ENCODE peak calls at places on chromosome 6, in four cellular contexts. K, E, X and A are unnamed samples.
A peak's percentile ranks its signal among the peaks of the same experiment; 100 is the strongest.

GRCh38 chr6:122648726-122649125 is 38.5 kb downstream of the PKIB start:
- DNase-seq in K (no peak), X (no peak), E (no peak), A (no peak)

GRCh38 chr6:15317934-15318902 is 72.3 kb downstream of the JARID2 start:
- DNase-seq in X (no peak), E (no peak), K (no peak), A (no peak)

GRCh38 chr6:26216886-26217713 is 129.9 kb downstream of the HFE start:
- DNase-seq in E (peak; percentile 74), X (peak; percentile 95), K (peak; percentile 77), A (peak; percentile 89)

GRCh38 chr6:122817766-122818165 is 28.7 kb downstream of the SMPDL3A start:
- DNase-seq in K (no peak), E (no peak), X (no peak), A (no peak)

GRCh38 chr6:131116755-131117360 is 18.4 kb upstream of the AKAP7 start:
- DNase-seq in X (no peak), E (no peak), K (peak; percentile 50), A (no peak)

GRCh38 chr6:44842616-44843015 is 455.1 kb downstream of the CDC5L start:
- DNase-seq in E (no peak), K (no peak), X (no peak), A (no peak)

GRCh38 chr6:89584539-89584938 is 54.0 kb downstream of the LYRM2 start:
- DNase-seq in K (no peak), E (no peak), X (no peak), A (no peak)

GRCh38 chr6:17910178-17910577 is 77.3 kb downstream of the KIF13A start:
- DNase-seq in E (no peak), X (no peak), K (no peak), A (no peak)

GRCh38 chr6:3220366-3220765 is 7.1 kb downstream of the TUBB2B start:
- DNase-seq in X (no peak), E (no peak), K (no peak), A (no peak)

GRCh38 chr6:70398783-70399730 is 14.3 kb upstream of the FAM135A start:
- DNase-seq in X (no peak), E (no peak), K (no peak), A (peak; percentile 75)

GRCh38 chr6:26157150-26157837 is 70.1 kb downstream of the HFE start:
- DNase-seq in X (peak; percentile 91), K (peak; percentile 61), E (peak; percentile 54), A (peak; percentile 59)

GRCh38 chr6:12751694-12752304 is 35.2 kb downstream of the PHACTR1 start:
- DNase-seq in K (peak; percentile 18), E (peak; percentile 57), X (no peak), A (no peak)

GRCh38 chr6:37049990-37050853 is 44.8 kb downstream of the FGD2 start:
- DNase-seq in E (no peak), X (peak; percentile 95), K (peak; percentile 28), A (peak; percentile 89)

GRCh38 chr6:62393608-62394007 is 107.6 kb upstream of the KHDRBS2 start:
- DNase-seq in E (no peak), X (no peak), K (no peak), A (no peak)

GRCh38 chr6:15320683-15321082 is 74.8 kb downstream of the JARID2 start:
- DNase-seq in K (no peak), E (no peak), X (no peak), A (no peak)

GRCh38 chr6:43395822-43396221 is 26.4 kb upstream of the ZNF318 start:
- DNase-seq in X (no peak), E (no peak), K (peak; percentile 17), A (peak; percentile 28)

GRCh38 chr6:75233097-75233615 is 10.4 kb downstream of the COX7A2 start:
- DNase-seq in X (no peak), K (no peak), E (no peak), A (no peak)

GRCh38 chr6:95917034-95917433 is 98.7 kb upstream of the FUT9 start:
- DNase-seq in E (no peak), X (no peak), K (no peak), A (no peak)

GRCh38 chr6:79864421-79864820 is 82.9 kb downstream of the ELOVL4 start:
- DNase-seq in E (no peak), X (no peak), K (no peak), A (no peak)

GRCh38 chr6:3797231-3798200 is 46.0 kb upstream of the PXDC1 start:
- DNase-seq in E (no peak), X (no peak), K (no peak), A (no peak)

GRCh38 chr6:44133003-44133931 is 5.9 kb downstream of the TMEM63B start:
- DNase-seq in E (no peak), X (no peak), K (peak; percentile 72), A (peak; percentile 79)

GRCh38 chr6:151052021-151052646 is 186.6 kb downstream of the MTHFD1L start:
- DNase-seq in X (no peak), E (no peak), K (no peak), A (no peak)

GRCh38 chr6:135909737-135910387 is 58.4 kb downstream of the PDE7B start:
- DNase-seq in K (peak; percentile 6), X (no peak), E (no peak), A (peak; percentile 37)

GRCh38 chr6:9398794-9399373 is 963.5 kb upstream of the SLC35B3 start:
- DNase-seq in K (no peak), X (no peak), E (no peak), A (peak; percentile 72)

GRCh38 chr6:35218021-35218420 is 4.3 kb downstream of the SCUBE3 start:
- DNase-seq in X (no peak), E (no peak), K (no peak), A (no peak)

GRCh38 chr6:28542440-28543293 is 17.0 kb downstream of the GPX5 start:
- DNase-seq in K (peak; percentile 25), E (peak; percentile 55), X (no peak), A (peak; percentile 66)

GRCh38 chr6:50905297-50905696 is 86.6 kb downstream of the TFAP2B start:
- DNase-seq in E (no peak), X (no peak), K (no peak), A (no peak)